ENCODE peak calls at places on chromosomes 6 and 20, in four cellular contexts. E, M, O and I are unnamed samples.
A peak's percentile ranks its signal among the peaks of the same experiment; 100 is the strongest.

GRCh38 chr20:5078399-5078958 is 41.3 kb downstream of the PCNA start:
- DNase-seq in M (no peak), E (peak; percentile 63), O (peak; percentile 98), I (peak; percentile 60)

GRCh38 chr6:152575186-152575585 is 62.0 kb downstream of the SYNE1 start:
- DNase-seq in E (no peak), O (no peak), M (no peak), I (no peak)

GRCh38 chr20:39853664-39854063 is 835.4 kb downstream of the MAFB start:
- DNase-seq in O (peak; percentile 24), E (no peak), M (no peak), I (no peak)

GRCh38 chr6:122494665-122495272 is 23.2 kb upstream of the SERINC1 start:
- DNase-seq in M (no peak), E (no peak), O (no peak), I (no peak)

GRCh38 chr6:30705620-30706019 is 11.5 kb downstream of the MDC1 start:
- DNase-seq in M (no peak), E (no peak), O (no peak), I (no peak)

GRCh38 chr6:19851273-19852089 is 14.3 kb downstream of the ID4 start:
- DNase-seq in M (peak; percentile 49), E (peak; percentile 45), O (no peak), I (peak; percentile 87)

GRCh38 chr6:44976677-44977405 is 351.3 kb upstream of the RUNX2 start:
- DNase-seq in E (no peak), M (no peak), O (peak; percentile 26), I (no peak)

GRCh38 chr6:29887819-29888581 is 54.3 kb upstream of the HLA-A start:
- DNase-seq in O (peak; percentile 25), E (no peak), M (peak; percentile 18), I (no peak)

GRCh38 chr6:166237611-166238010 is 70.0 kb upstream of the TBXT start:
- DNase-seq in M (no peak), O (no peak), E (no peak), I (no peak)

GRCh38 chr6:166470863-166471410 is 88.2 kb upstream of the MPC1 start:
- DNase-seq in E (no peak), M (no peak), O (no peak), I (no peak)

GRCh38 chr6:40489798-40490197 is 97.4 kb downstream of the LRFN2 start:
- DNase-seq in O (no peak), M (no peak), E (no peak), I (no peak)

GRCh38 chr20:10861619-10862018 is 187.8 kb upstream of the JAG1 start:
- DNase-seq in M (no peak), E (no peak), O (no peak), I (peak; percentile 59)

GRCh38 chr6:31169123-31169857 is 1.2 kb downstream of the POU5F1 start:
- DNase-seq in O (no peak), M (no peak), E (peak; percentile 33), I (no peak)

GRCh38 chr6:84466521-84466920 is 239.1 kb upstream of the CEP162 start:
- DNase-seq in M (peak; percentile 16), O (no peak), E (peak; percentile 23), I (no peak)

GRCh38 chr20:63162206-63162770 is 53.6 kb downstream of the YTHDF1 start:
- DNase-seq in E (no peak), M (no peak), O (no peak), I (no peak)

GRCh38 chr6:148422085-148422484 is 79.4 kb downstream of the SASH1 start:
- DNase-seq in E (no peak), M (no peak), O (no peak), I (no peak)

GRCh38 chr6:12576389-12576788 is 140.2 kb upstream of the PHACTR1 start:
- DNase-seq in M (no peak), O (no peak), E (no peak), I (no peak)

GRCh38 chr6:153465050-153465449 is 334.0 kb upstream of the RGS17 start:
- DNase-seq in M (no peak), O (no peak), E (no peak), I (no peak)

GRCh38 chr6:169045486-169045885 is 208.2 kb downstream of the THBS2 start:
- DNase-seq in O (no peak), M (no peak), E (no peak), I (no peak)

GRCh38 chr6:112337209-112337638 is 9.9 kb upstream of the RFPL4B start:
- DNase-seq in O (no peak), E (peak; percentile 31), M (peak; percentile 43), I (peak; percentile 50)

GRCh38 chr20:52103469-52103910 is 88.1 kb downstream of the ZFP64 start:
- DNase-seq in E (peak; percentile 14), O (no peak), M (no peak), I (no peak)

GRCh38 chr20:63878855-63879254 is 13.8 kb downstream of the TPD52L2 start:
- DNase-seq in M (no peak), O (no peak), E (no peak), I (no peak)

GRCh38 chr6:111210074-111210729 is 122.9 kb downstream of the SLC16A10 start:
- DNase-seq in O (peak; percentile 30), E (peak; percentile 62), M (peak; percentile 45), I (peak; percentile 60)

GRCh38 chr6:166736606-166737005 is 109.6 kb upstream of the RPS6KA2 start:
- DNase-seq in M (peak; percentile 64), O (no peak), E (no peak), I (no peak)

GRCh38 chr6:36196049-36196879 is at the start of gene BRPF3:
- DNase-seq in E (peak; percentile 83), M (no peak), O (no peak), I (peak; percentile 73)

GRCh38 chr6:2752477-2753115 is 1.9 kb upstream of the MYLK4 start:
- DNase-seq in M (no peak), O (no peak), E (peak; percentile 64), I (no peak)

DNA sequence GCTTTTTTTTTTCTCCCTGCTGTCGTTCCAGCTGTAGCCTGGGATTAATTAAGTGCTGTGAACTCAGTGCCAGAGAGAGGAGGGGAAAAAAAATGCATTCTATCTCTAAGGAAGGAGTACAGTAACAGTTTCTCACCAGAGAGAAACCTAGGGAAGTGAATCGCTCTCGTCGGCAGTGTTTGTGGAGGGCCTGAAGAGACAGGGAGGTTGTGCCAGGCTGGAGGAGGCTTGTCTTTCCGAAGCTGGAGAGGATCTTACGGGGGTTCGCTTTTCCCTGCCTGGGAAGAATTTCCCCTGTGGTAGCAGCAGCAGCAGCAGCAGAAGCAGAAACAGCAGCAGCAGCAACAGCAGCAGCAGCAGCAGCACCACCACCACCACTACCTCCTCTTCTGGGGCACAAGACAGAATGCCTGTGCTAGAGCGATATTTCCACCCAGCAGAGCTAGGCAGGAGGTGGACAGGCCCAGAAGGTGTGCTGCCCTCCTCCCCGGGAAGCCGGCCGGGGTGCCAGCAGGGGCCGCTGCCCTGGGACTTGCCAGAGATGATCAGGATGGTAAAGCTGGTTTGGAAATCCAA is 186.5 kb downstream of the PDE7B start:
- DNase-seq in M (no peak), E (no peak), O (no peak), I (no peak)
- TF ChIP-seq SP1 in M (no peak), E (no peak), O (no peak), I (no peak)

GRCh38 chr6:163239572-163240340 is 174.8 kb upstream of the QKI start:
- DNase-seq in M (no peak), O (no peak), E (no peak), I (no peak)

GRCh38 chr6:163240556-163240955 is 174.0 kb upstream of the QKI start:
- DNase-seq in E (no peak), M (no peak), O (no peak), I (no peak)

GRCh38 chr6:163241668-163242067 is 172.8 kb upstream of the QKI start:
- DNase-seq in E (no peak), M (no peak), O (no peak), I (no peak)

GRCh38 chr6:163243691-163244505 is 170.6 kb upstream of the QKI start:
- DNase-seq in O (no peak), M (no peak), E (no peak), I (no peak)

DNA sequence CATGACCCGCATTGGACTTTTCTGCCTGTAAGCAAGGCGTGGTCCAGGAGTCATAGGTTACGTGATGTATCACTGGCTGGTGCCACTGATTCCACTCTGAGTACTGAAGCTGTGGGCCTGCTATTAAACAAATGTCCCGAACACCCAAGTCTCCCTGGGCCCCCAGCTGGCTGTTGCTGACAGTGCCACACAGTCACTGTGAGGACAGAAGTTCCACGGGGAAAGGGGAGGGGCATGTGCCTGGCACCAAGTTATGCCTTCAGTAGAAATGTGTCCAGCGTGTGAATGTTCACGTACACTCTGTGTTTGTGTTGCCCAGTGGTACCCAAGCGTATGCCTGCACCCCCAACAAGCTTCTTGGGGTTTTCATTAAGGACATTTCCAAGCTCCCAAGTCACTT is 171.4 kb upstream of the QKI start:
- DNase-seq in E (no peak), M (no peak), O (no peak), I (no peak)
- TF ChIP-seq REST in E (no peak), M (no peak), O (no peak), I (no peak)

DNA sequence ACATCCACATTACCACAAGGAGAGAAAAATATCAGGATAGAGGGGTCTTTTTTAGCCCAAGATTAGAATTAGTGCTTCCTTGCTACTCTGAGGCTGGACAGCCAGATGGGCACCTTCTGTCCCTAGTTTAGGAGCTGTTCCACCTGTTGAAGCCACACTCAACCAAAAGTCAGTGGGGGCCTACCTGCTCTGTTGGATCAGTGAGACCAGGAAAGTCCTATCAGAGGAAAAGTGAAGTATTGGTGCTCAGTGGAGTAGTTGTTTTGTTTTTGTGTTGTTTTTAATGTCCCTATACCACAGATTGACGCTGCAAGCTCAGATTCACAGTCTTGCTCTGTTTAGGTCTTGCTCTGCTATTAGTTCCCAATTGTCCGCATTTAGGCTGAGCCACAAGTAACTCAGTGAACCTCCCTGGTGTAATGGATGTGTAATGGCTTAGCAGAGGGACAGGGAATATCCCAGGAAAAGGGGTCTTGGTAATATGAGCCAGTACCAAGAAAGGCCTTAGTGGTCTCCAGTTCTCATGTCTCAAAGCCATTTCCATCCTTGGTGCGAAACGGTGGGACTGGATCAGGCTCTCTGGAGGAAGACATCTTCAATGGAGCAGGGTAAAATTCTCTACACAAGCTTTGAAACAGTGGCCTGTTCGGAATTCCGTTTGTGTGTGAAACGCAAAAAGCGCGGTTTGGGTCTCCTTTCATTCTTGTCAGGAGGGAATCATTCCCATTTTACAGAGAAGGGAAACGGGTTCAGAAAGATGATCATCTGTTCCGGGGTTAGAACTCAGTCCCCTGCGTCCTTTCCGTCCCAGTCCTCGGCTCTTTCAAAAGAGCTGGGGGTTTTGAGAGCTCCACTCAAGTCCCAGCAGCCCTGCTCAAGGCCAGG is 631 bp upstream of the PABPC1L start:
- DNase-seq in M (no peak), E (no peak), O (no peak), I (no peak)
- TF ChIP-seq SP1 in M (no peak), E (no peak), O (no peak), I (no peak)

GRCh38 chr20:9353180-9353915 is 161.0 kb upstream of the LAMP5 start:
- DNase-seq in M (no peak), O (no peak), E (no peak), I (no peak)
- TF ChIP-seq REST in M (no peak), O (no peak), E (no peak), I (no peak)